ENCODE peak calls at places on chromosomes 16 and 17, in seven cellular contexts. I is SJSA1, U is tibial artery, Y is psoas muscle, N is heart right ventricle, F is breast epithelium, H is suprapubic skin. Z is an unnamed sample. For H3K4me1, the result is how much of the 10 kb centered on the place peaks cover.

GRCh38 chr17:42329025-42329976 is 41.0 kb downstream of the STAT5A start:
- DNase-seq in U (no peak), I (peak), F (peak), N (no peak), H (no peak), Y (no peak), Z (no peak)

GRCh38 chr16:17511340-17511739 is 40.6 kb upstream of the XYLT1 start:
- DNase-seq in N (no peak), H (no peak), Y (no peak), F (no peak), U (no peak), I (no peak), Z (no peak)

GRCh38 chr17:75832164-75832651 is 12.0 kb downstream of the UNC13D start:
- DNase-seq in I (no peak), F (no peak), U (no peak), Y (no peak), H (no peak), N (no peak), Z (peak)

GRCh38 chr17:71438631-71439146 is 682.1 kb upstream of the SOX9 start:
- DNase-seq in F (no peak), Y (no peak), I (peak), U (peak), N (no peak), H (no peak), Z (no peak)

GRCh38 chr16:13307255-13307654 is 405.9 kb downstream of the SHISA9 start:
- DNase-seq in H (no peak), Y (no peak), I (peak), U (no peak), N (no peak), F (no peak), Z (no peak)

GRCh38 chr17:35981908-35982330 is 622 bp upstream of the CCL16 start:
- DNase-seq in Y (no peak), N (no peak), F (no peak), U (no peak), H (no peak), I (no peak), Z (no peak)

GRCh38 chr16:89026121-89026612 is 49.2 kb upstream of the CBFA2T3 start:
- DNase-seq in U (no peak), F (no peak), I (no peak), N (no peak), Y (no peak), H (no peak), Z (peak)

GRCh38 chr16:69078073-69078472 is 27.4 kb upstream of the HAS3 start:
- DNase-seq in U (no peak), N (no peak), I (no peak), Y (no peak), F (no peak), H (no peak), Z (no peak)

GRCh38 chr16:87822571-87822970 is 46.7 kb downstream of the SLC7A5 start:
- DNase-seq in I (no peak), N (no peak), H (no peak), U (no peak), Y (no peak), F (no peak), Z (no peak)

GRCh38 chr16:11085025-11085485 is 140.7 kb downstream of the CLEC16A start:
- DNase-seq in H (no peak), I (no peak), U (no peak), Y (no peak), N (no peak), F (no peak), Z (no peak)

GRCh38 chr16:31464781-31465260 is 5.5 kb downstream of the ARMC5 start:
- DNase-seq in H (no peak), U (no peak), N (no peak), Y (peak), F (no peak), I (no peak), Z (no peak)

DNA sequence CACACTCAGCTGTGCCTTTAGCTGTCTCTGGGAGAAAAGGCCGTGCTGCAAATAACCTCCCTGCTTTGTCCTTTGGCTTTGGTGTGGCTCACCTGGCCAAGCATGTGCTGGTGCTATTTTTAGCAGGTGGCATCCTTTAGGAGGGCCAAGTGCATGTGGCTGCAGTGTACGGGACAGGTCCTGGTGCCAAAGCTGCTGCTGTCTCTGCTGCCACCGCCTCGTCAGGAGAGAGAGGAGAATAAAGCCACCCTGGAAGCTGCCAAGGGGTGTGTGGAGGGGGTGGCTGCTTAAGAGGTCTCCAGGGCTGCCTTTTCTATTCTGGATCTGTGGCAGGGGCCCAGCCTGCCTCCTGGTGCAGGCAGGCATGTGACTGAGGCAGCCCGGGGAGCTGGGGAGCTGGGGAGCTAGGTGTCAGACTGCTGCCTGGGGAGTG is 6.2 kb downstream of the AKAP1 start:
- DNase-seq in U (peak), H (no peak), N (peak), F (peak), I (no peak), Y (peak), Z (no peak)
- H3K4me1 ChIP-seq in U (under half), H (under half), N (half or more), F (under half), I (under half), Y (half or more), Z (under half)

GRCh38 chr17:18314731-18315497 is at the start of the genes SMCR8 and TOP3A:
- DNase-seq in I (peak), H (peak), F (peak), Y (peak), N (peak), U (peak), Z (peak)
- H3K4me1 ChIP-seq in I (under half), H (half or more), F (under half), Y (half or more), N (half or more), U (under half), Z (half or more)

GRCh38 chr17:50867856-50868438 is 1.8 kb upstream of the TOB1 start:
- DNase-seq in H (no peak), N (no peak), F (no peak), U (no peak), I (no peak), Y (no peak), Z (no peak)
- H3K4me1 ChIP-seq in H (under half), N (under half), F (under half), U (under half), I (under half), Y (under half), Z (half or more)

GRCh38 chr16:85576944-85577343 is 36.2 kb upstream of the GSE1 start:
- DNase-seq in I (no peak), U (no peak), H (no peak), N (no peak), Y (no peak), F (no peak), Z (no peak)
- H3K4me1 ChIP-seq in I (under half), U (under half), H (half or more), N (under half), Y (under half), F (under half), Z (under half)

GRCh38 chr17:7034955-7035590 is 742 bp upstream of the SLC16A13 start:
- DNase-seq in N (peak), I (no peak), Y (no peak), U (no peak), F (no peak), H (no peak), Z (peak)
- H3K4me1 ChIP-seq in N (under half), I (under half), Y (under half), U (under half), F (under half), H (under half), Z (half or more)

DNA sequence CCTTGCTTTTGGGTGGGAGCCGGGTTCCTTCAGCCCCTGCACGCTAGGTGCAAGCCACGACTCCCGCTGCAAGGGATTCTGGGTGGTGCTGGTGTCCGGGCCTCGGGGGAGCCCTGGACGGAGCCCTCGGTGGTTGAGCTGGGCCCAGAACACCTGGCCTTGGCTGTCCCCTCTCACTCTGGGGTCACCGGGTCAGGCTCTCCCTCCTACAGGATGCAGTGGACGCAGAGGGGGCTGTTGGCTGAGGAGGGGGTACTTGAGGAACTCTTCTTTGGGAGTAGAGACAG is 27.9 kb upstream of the SLC38A10 start:
- DNase-seq in U (no peak), F (no peak), N (no peak), H (no peak), I (no peak), Y (no peak), Z (no peak)
- H3K4me1 ChIP-seq in U (under half), F (under half), N (under half), H (under half), I (under half), Y (under half), Z (under half)

GRCh38 chr17:78450696-78451344 is 72.4 kb downstream of the PGS1 start:
- DNase-seq in U (no peak), Y (peak), I (no peak), N (no peak), H (no peak), F (no peak), Z (no peak)
- H3K4me1 ChIP-seq in U (under half), Y (under half), I (under half), N (under half), H (under half), F (under half), Z (under half)

GRCh38 chr17:65265276-65265675 is 128.1 kb downstream of the RGS9 start:
- DNase-seq in U (no peak), F (no peak), H (no peak), N (no peak), I (no peak), Y (no peak), Z (no peak)

GRCh38 chr17:65260626-65261025 is 123.5 kb downstream of the RGS9 start:
- DNase-seq in Y (no peak), I (no peak), H (no peak), N (no peak), F (no peak), U (no peak), Z (no peak)

GRCh38 chr17:65259281-65259680 is 122.1 kb downstream of the RGS9 start:
- DNase-seq in Y (no peak), I (no peak), H (no peak), U (no peak), F (no peak), N (no peak), Z (no peak)

GRCh38 chr17:65261682-65262636 is 124.8 kb downstream of the RGS9 start:
- DNase-seq in U (no peak), N (no peak), H (no peak), I (no peak), F (no peak), Y (no peak), Z (no peak)

GRCh38 chr17:65261152-65261551 is 124.0 kb downstream of the RGS9 start:
- DNase-seq in I (no peak), U (no peak), H (no peak), N (no peak), Y (no peak), F (no peak), Z (no peak)
- H3K4me1 ChIP-seq in I (under half), U (under half), H (under half), N (under half), Y (under half), F (under half), Z (under half)